ENCODE peak calls at places on chromosomes 13 and 19, in seven cellular contexts. E, B, I, Y, X, G and H are unnamed samples.

GRCh38 chr19:952680-953500 is 27.1 kb downstream of the ARID3A start:
- DNase-seq in E (no peak), B (no peak), I (peak), Y (no peak), X (no peak), G (peak), H (no peak)

GRCh38 chr13:30186644-30187431 is 120.5 kb downstream of the KATNAL1 start:
- DNase-seq in E (no peak), B (no peak), I (no peak), Y (no peak), X (peak), G (no peak), H (no peak)

GRCh38 chr19:49425922-49426592 is 869 bp downstream of the GFY start:
- DNase-seq in E (no peak), B (no peak), I (no peak), Y (peak), X (no peak), G (no peak), H (no peak)

GRCh38 chr19:32233091-32233490 is 112.3 kb upstream of the ZNF507 start:
- DNase-seq in E (no peak), B (no peak), I (no peak), Y (peak), X (no peak), G (no peak), H (no peak)

GRCh38 chr13:106109391-106109791 is 426.1 kb downstream of the EFNB2 start:
- DNase-seq in E (peak), B (no peak), I (no peak), Y (no peak), X (peak), G (no peak), H (peak)

GRCh38 chr13:113058988-113059850 is 46.4 kb upstream of the F7 start:
- DNase-seq in E (no peak), B (no peak), I (no peak), Y (no peak), X (no peak), G (peak), H (no peak)

GRCh38 chr13:113291997-113292862 is 4.8 kb upstream of the LAMP1 start:
- DNase-seq in E (peak), B (no peak), I (no peak), Y (peak), X (peak), G (peak), H (no peak)

GRCh38 chr13:40993987-40994386 is 25.1 kb downstream of the ELF1 start:
- DNase-seq in E (no peak), B (peak), I (peak), Y (no peak), X (no peak), G (no peak), H (no peak)

GRCh38 chr19:18730885-18731513 is 47.5 kb downstream of the CRTC1 start:
- DNase-seq in E (no peak), B (no peak), I (no peak), Y (no peak), X (no peak), G (no peak), H (no peak)

GRCh38 chr13:41706189-41706588 is 248.8 kb downstream of the RGCC start:
- DNase-seq in E (no peak), B (no peak), I (no peak), Y (no peak), X (no peak), G (peak), H (no peak)

GRCh38 chr13:30179547-30180256 is 127.6 kb downstream of the KATNAL1 start:
- DNase-seq in E (no peak), B (no peak), I (no peak), Y (no peak), X (no peak), G (no peak), H (no peak)

GRCh38 chr19:12672744-12673143 is 6.1 kb downstream of the WDR83 start:
- DNase-seq in E (no peak), B (no peak), I (no peak), Y (no peak), X (no peak), G (no peak), H (no peak)

GRCh38 chr13:60267498-60268202 is 103.9 kb upstream of the DIAPH3 start:
- DNase-seq in E (no peak), B (no peak), I (peak), Y (peak), X (no peak), G (peak), H (no peak)

GRCh38 chr19:16363133-16363851 is 38.7 kb downstream of the KLF2 start:
- DNase-seq in E (no peak), B (peak), I (peak), Y (no peak), X (no peak), G (no peak), H (no peak)

GRCh38 chr19:32181356-32181920 is 164.0 kb upstream of the ZNF507 start:
- DNase-seq in E (no peak), B (no peak), I (no peak), Y (no peak), X (no peak), G (no peak), H (no peak)

GRCh38 chr19:33232656-33233055 is 7.0 kb upstream of the SLC7A10 start:
- DNase-seq in E (no peak), B (no peak), I (no peak), Y (no peak), X (no peak), G (no peak), H (no peak)

GRCh38 chr13:54029226-54029625 is 1000.6 kb downstream of the OLFM4 start:
- DNase-seq in E (no peak), B (no peak), I (peak), Y (no peak), X (no peak), G (no peak), H (no peak)

GRCh38 chr13:77028202-77028601 is 1.2 kb upstream of the FBXL3 start:
- DNase-seq in E (peak), B (no peak), I (no peak), Y (no peak), X (no peak), G (peak), H (no peak)

GRCh38 chr13:95745752-95746151 is 68.8 kb downstream of the DNAJC3 start:
- DNase-seq in E (no peak), B (no peak), I (no peak), Y (no peak), X (no peak), G (peak), H (no peak)

GRCh38 chr19:35487821-35488220 is 2.4 kb downstream of the KRTDAP start:
- DNase-seq in E (no peak), B (no peak), I (no peak), Y (no peak), X (no peak), G (no peak), H (no peak)

GRCh38 chr19:35488677-35489076 is 1.6 kb downstream of the KRTDAP start:
- DNase-seq in E (no peak), B (no peak), I (no peak), Y (no peak), X (no peak), G (no peak), H (no peak)

GRCh38 chr19:35483089-35483488 is 7.2 kb downstream of the KRTDAP start:
- DNase-seq in E (no peak), B (no peak), I (no peak), Y (no peak), X (no peak), G (no peak), H (no peak)

GRCh38 chr19:35486268-35486708 is 4.0 kb downstream of the KRTDAP start:
- DNase-seq in E (no peak), B (no peak), I (no peak), Y (no peak), X (no peak), G (no peak), H (no peak)

GRCh38 chr19:35484637-35485036 is 5.6 kb downstream of the KRTDAP start:
- DNase-seq in E (no peak), B (no peak), I (no peak), Y (no peak), X (no peak), G (no peak), H (no peak)
- H3K4me3 ChIP-seq in E (no peak), B (no peak), I (no peak), Y (no peak), X (no peak), G (no peak), H (no peak)

GRCh38 chr19:3440082-3440481 is 40.2 kb downstream of the SMIM24 start:
- DNase-seq in E (no peak), B (no peak), I (peak), Y (peak), X (no peak), G (peak), H (no peak)
- TF ChIP-seq CTCF in E (peak), B (peak), I (peak), Y (peak), X (peak), G (peak), H (peak)

GRCh38 chr13:33816912-33817311 is 1.0 kb upstream of the RFC3 start:
- DNase-seq in E (no peak), B (no peak), I (no peak), Y (no peak), X (no peak), G (no peak), H (no peak)
- H3K4me3 ChIP-seq in E (no peak), B (no peak), I (no peak), Y (no peak), X (no peak), G (no peak), H (no peak)

DNA sequence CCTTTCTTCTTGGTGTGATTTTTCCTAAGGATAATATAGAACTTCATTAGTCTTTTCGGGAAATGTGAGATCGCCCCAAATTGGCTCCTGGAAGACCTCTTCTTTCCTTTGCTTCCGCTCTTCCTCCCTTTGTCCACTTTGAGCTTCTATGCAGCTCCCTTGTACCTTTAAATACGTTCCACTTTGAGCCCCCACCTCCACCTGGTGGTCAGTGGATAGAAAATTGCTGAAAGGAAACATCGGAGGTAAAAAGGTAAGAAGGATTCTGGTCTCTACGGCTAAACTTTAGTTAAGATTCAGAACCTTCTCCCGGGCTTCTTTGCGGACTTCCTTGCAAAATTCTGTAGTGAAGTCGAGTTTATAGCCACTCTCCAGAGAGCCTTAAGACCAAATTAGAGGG is 55.0 kb upstream of the TM9SF2 start:
- DNase-seq in E (no peak), B (no peak), I (no peak), Y (no peak), X (no peak), G (no peak), H (no peak)
- TF ChIP-seq CTCF in E (no peak), B (no peak), I (no peak), Y (peak), X (no peak), G (no peak), H (no peak)

DNA sequence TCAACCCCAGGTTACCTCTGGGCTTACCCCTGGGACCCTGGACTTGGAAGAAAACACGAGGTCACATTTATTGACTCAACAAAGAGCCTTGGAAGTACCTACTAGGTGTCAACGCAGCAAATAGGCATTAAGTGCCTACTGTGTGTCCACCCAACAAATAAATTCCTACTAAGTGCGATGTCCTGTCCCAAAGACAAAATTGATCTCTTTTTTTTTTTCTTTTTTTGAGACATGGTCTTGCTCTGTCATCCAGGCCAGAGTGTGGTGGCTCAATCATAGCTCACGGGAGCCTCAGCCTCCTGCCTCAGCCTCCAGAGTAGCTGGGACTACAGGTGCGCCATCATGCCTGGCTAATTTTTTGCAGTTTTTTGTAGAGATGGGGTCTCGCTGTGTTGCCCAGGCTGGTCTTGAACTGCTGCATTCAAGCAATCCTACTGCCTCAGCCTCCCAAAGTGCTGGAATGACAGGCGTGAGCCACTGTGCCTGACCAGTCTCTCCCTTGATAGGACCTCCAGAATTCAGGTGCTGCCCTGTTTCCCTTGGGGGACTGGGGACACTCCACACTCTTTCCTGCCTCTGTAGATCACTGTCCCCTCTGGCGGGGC is 595 bp upstream of the S1PR2 start:
- DNase-seq in E (no peak), B (no peak), I (no peak), Y (no peak), X (no peak), G (no peak), H (no peak)
- H3K4me3 ChIP-seq in E (peak), B (peak), I (peak), Y (peak), X (peak), G (peak), H (peak)

GRCh38 chr13:52862358-52863206 is 14.1 kb upstream of the PCDH8 start:
- DNase-seq in E (no peak), B (no peak), I (no peak), Y (peak), X (no peak), G (peak), H (no peak)
- TF ChIP-seq CTCF in E (peak), B (no peak), I (peak), Y (peak), X (peak), G (peak), H (peak)

GRCh38 chr19:10758978-10759377 is 41.1 kb downstream of the DNM2 start:
- DNase-seq in E (no peak), B (no peak), I (no peak), Y (no peak), X (no peak), G (no peak), H (no peak)
- H3K4me3 ChIP-seq in E (no peak), B (no peak), I (no peak), Y (no peak), X (no peak), G (no peak), H (no peak)

DNA sequence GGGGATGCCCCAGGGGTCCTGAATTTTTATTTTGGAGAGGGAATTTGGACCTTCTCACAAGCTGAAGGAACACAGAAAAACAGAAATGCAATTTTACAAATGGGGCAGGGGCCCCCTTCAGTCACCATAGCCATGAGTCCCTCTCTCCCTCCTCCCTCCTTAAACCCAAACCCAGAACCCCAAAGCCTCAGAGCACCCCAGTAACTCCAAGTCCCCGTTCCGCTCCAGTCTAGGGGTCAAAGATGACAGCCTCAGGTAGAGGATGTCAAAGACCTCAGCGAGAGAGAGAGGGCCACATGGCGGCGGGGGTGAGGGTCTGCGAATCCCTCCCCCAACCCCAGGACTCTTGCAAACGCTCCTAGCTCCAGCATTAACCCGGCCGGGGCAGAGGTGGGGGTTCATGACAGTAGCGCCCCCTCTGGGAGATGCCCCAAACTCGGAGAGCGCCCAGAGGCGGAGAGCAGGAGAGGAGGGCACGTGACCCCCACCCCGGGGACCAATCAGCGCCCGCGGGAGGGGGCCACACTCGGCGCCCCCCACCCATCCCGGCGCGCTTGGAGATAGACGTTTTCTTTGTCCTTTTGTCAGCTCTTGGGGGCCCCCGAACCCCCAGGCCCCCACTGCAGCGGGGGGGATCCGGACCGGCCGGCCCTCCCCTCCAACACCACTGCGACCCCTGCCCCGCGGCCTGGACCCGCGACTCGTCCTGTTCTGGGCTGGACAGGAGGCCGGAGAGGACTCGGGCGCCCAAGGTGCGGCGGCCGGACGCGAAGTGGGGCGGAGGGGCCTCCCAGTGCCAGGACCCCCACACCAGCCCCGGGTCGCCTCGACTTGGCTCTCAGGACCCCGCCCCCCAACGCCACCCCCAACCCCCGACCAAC is 20.8 kb upstream of the SEMA6B start:
- DNase-seq in E (no peak), B (no peak), I (no peak), Y (peak), X (no peak), G (no peak), H (no peak)
- TF ChIP-seq CTCF in E (peak), B (no peak), I (no peak), Y (peak), X (no peak), G (peak), H (peak)